ENCODE peak calls at places on chromosomes 3 and 15, in five cellular contexts. E, G, P, T and M are unnamed samples.

GRCh38 chr3:78867409-78868372 is 900.1 kb downstream of the ROBO1 start:
- DNase-seq in E (no peak), G (no peak), P (no peak), T (no peak), M (no peak)

GRCh38 chr3:75294124-75294523 is 370.0 kb upstream of the FRG2C start:
- DNase-seq in E (peak; percentile 14), G (peak; percentile 78), P (no peak), T (peak; percentile 2), M (peak; percentile 4)

GRCh38 chr3:111852540-111852939 is 6.5 kb upstream of the PHLDB2 start:
- DNase-seq in E (no peak), G (peak; percentile 27), P (no peak), T (no peak), M (no peak)

GRCh38 chr3:153138267-153139210 is 23.5 kb upstream of the RAP2B start:
- DNase-seq in E (no peak), G (no peak), P (peak; percentile 89), T (peak; percentile 97), M (peak; percentile 74)

GRCh38 chr3:48952510-48953118 is 34.0 kb downstream of the ARIH2 start:
- DNase-seq in E (peak; percentile 31), G (peak; percentile 36), P (no peak), T (peak; percentile 45), M (no peak)

GRCh38 chr3:29334652-29335189 is 53.9 kb downstream of the RBMS3 start:
- DNase-seq in E (no peak), G (no peak), P (no peak), T (no peak), M (no peak)

GRCh38 chr3:55750525-55750924 is 263.4 kb upstream of the WNT5A start:
- DNase-seq in E (no peak), G (no peak), P (no peak), T (no peak), M (peak; percentile 1)

GRCh38 chr3:12963184-12963868 is 109.9 kb downstream of the IQSEC1 start:
- DNase-seq in E (no peak), G (no peak), P (no peak), T (no peak), M (no peak)

GRCh38 chr3:71244153-71245051 is 339.1 kb downstream of the FOXP1 start:
- DNase-seq in E (no peak), G (no peak), P (no peak), T (no peak), M (no peak)

GRCh38 chr15:26771917-26772587 is 814 bp downstream of the GABRB3 start:
- DNase-seq in E (no peak), G (peak; percentile 78), P (no peak), T (no peak), M (peak; percentile 50)

GRCh38 chr3:131898346-131898745 is 136.5 kb downstream of the CPNE4 start:
- DNase-seq in E (no peak), G (peak; percentile 44), P (no peak), T (no peak), M (no peak)

GRCh38 chr3:184751204-184751809 is 39.4 kb upstream of the MAGEF1 start:
- DNase-seq in E (no peak), G (no peak), P (no peak), T (no peak), M (no peak)

GRCh38 chr3:55165278-55165677 is 237.4 kb upstream of the LRTM1 start:
- DNase-seq in E (no peak), G (no peak), P (no peak), T (no peak), M (no peak)

GRCh38 chr15:27133244-27133643 is 162.3 kb downstream of the GABRG3 start:
- DNase-seq in E (no peak), G (peak; percentile 24), P (no peak), T (no peak), M (no peak)

GRCh38 chr3:143951351-143951971 is 20.2 kb upstream of the DIPK2A start:
- DNase-seq in E (peak; percentile 32), G (peak; percentile 11), P (no peak), T (peak; percentile 34), M (no peak)

GRCh38 chr15:67862771-67863441 is 23.1 kb upstream of the RNU6-1 start:
- DNase-seq in E (no peak), G (no peak), P (peak; percentile 89), T (no peak), M (no peak)

GRCh38 chr3:177300039-177300833 is 103.0 kb upstream of the TBL1XR1 start:
- DNase-seq in E (peak; percentile 23), G (no peak), P (peak; percentile 40), T (peak; percentile 49), M (no peak)

GRCh38 chr3:124529826-124530571 is 200.3 kb upstream of the UMPS start:
- DNase-seq in E (no peak), G (no peak), P (no peak), T (no peak), M (peak; percentile 25)

GRCh38 chr3:12120374-12121140 is 38.2 kb downstream of the TIMP4 start:
- DNase-seq in E (no peak), G (no peak), P (no peak), T (no peak), M (no peak)

GRCh38 chr3:126205717-126206655 is 25.6 kb upstream of the ALDH1L1 start:
- DNase-seq in E (no peak), G (no peak), P (no peak), T (no peak), M (no peak)
- TF ChIP-seq EP300 in E (no peak), G (no peak), P (no peak), T (no peak), M (no peak)

GRCh38 chr15:60967728-60968127 is 261.4 kb downstream of the RORA start:
- DNase-seq in E (no peak), G (peak; percentile 43), P (no peak), T (no peak), M (no peak)
- TF ChIP-seq REST in E (no peak), G (no peak), P (no peak), T (no peak), M (no peak)

GRCh38 chr3:42149537-42150426 is 58.6 kb downstream of the TRAK1 start:
- DNase-seq in E (no peak), G (no peak), P (no peak), T (no peak), M (no peak)
- TF ChIP-seq EP300 in E (no peak), G (no peak), P (no peak), T (no peak), M (no peak)

DNA sequence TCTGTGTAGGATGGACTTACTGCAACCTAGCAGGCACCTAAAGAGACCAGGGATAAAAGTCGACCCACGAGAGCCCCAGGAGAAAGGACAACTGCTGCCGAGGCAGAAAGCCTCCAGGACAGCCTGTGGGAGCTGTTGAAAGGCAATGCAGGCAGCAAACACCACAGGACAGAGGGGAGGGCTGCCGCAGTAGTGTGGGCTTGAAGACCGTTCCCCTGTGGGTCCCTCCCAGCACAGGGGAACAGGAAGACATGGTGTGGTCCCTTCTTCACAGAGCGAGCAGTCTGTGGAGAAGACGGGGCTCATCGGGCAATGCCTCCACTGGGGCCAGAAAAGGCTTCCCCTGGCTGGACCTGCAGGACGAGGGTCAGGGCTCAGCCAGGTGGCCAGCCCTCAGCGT is 58.5 kb upstream of the GATA2 start:
- DNase-seq in E (no peak), G (no peak), P (no peak), T (no peak), M (no peak)
- TF ChIP-seq REST in E (no peak), G (no peak), P (no peak), T (no peak), M (no peak)

GRCh38 chr15:74194572-74195559 is 7.7 kb downstream of the STRA6 start:
- DNase-seq in E (no peak), G (no peak), P (no peak), T (no peak), M (no peak)
- TF ChIP-seq EP300 in E (no peak), G (no peak), P (no peak), T (no peak), M (no peak)

GRCh38 chr15:28979208-28979891 is 93.6 kb downstream of the APBA2 start:
- DNase-seq in E (no peak), G (no peak), P (no peak), T (no peak), M (no peak)

GRCh38 chr15:28977377-28978010 is 91.7 kb downstream of the APBA2 start:
- DNase-seq in E (no peak), G (no peak), P (no peak), T (no peak), M (peak; percentile 91)

GRCh38 chr15:28975766-28976179 is 90.0 kb downstream of the APBA2 start:
- DNase-seq in E (peak; percentile 79), G (peak; percentile 77), P (no peak), T (peak; percentile 42), M (peak; percentile 69)

GRCh38 chr15:28978661-28979060 is 92.9 kb downstream of the APBA2 start:
- DNase-seq in E (no peak), G (no peak), P (no peak), T (no peak), M (no peak)

DNA sequence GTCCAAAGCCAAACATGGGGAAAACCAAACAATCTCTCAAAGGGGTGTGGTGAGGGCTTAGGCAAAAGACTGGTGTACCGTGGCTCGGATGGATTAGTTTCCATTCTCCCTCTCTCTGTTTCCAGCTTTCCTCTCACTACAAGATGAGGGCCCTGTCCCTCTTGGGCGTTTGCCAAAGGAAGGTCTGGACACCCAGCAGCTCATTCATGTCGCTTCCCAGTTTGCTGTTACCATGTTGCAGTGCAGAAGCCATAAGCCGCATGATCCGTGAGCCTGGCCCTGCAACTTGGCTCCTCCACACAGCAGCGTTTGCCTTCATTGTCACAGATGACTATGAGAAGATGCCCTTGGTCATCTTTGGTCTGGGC is 92.2 kb downstream of the APBA2 start:
- DNase-seq in E (no peak), G (no peak), P (no peak), T (no peak), M (no peak)
- TF ChIP-seq REST in E (no peak), G (no peak), P (no peak), T (no peak), M (no peak)

DNA sequence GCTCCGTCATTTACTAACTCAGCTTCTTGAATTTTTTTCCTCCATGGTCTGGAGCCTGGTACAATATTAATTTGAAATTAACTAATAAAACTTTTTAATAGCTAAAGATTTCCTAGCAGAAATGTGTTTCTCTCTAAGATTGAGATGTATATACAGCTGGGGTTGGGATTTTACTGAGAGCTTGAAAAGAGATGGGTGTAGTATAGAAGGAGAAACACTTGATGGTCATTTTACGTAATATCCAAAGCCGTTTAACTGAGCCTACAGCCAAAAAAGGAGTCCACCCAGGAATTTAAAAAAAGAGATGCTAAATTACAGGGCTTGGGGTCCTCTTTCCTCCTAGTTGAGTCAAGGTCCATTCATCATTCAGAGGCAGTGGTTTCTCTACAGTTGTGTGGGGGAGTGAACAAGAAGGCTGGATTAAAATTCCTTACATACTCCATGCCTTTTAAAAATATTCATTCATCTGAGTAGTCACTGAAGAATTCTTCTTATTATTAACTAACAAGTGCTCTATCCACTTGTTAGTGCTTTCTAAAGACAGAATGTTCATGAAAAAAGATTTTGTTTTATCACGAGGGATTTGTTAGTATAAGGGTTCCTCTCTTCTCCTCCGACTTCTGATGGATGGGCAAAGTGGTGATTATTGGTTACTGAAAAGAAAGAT is 255.3 kb upstream of the IL12A start:
- DNase-seq in E (no peak), G (no peak), P (no peak), T (no peak), M (no peak)
- TF ChIP-seq EP300 in E (no peak), G (no peak), P (no peak), T (no peak), M (no peak)

DNA sequence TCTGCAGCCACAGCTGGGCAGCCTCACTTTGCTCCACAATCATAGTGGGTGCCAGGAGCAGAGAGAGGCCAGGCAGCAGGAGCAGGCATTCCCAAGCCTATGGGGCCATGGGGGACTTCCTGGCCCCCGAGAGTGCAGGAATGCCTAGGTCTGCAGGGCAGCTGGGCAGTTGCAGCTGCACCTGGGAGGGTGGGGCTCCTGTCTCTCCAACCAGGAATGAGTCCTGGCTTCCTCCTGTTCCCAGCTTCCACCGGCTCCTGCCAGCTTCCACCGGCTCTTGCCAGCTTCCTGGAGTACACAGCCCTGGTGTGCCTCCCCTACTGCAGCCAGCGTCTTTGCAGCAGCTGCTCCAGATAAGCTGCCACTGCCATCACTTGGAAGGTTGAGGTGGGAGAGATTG is 86.3 kb upstream of the CDV3 start:
- DNase-seq in E (no peak), G (no peak), P (no peak), T (no peak), M (no peak)
- TF ChIP-seq REST in E (no peak), G (no peak), P (no peak), T (no peak), M (no peak)